ENCODE peak calls at places on chromosomes 5 and 9, in ten cellular contexts. One of them, this sample, is unnamed.

GRCh38 chr9:70493046-70493445 is 78.6 kb upstream of the KLF9 start:
- DNase-seq in SJSA1: no peak
- DNase-seq in thyroid gland: no peak
- DNase-seq in right atrium auricular region: no peak
- DNase-seq in body of pancreas: no peak
- DNase-seq in effector memory CD4-positive, alpha-beta T cell: no peak
- DNase-seq in lower lobe of right lung: no peak
- DNase-seq in neural progenitor cell: no peak
- DNase-seq in astrocyte: peak; percentile 32
- DNase-seq in uterus: no peak
- DNase-seq in this sample: no peak

GRCh38 chr5:80275347-80275746 is 19.5 kb upstream of the SERINC5 start:
- DNase-seq in SJSA1: no peak
- DNase-seq in thyroid gland: no peak
- DNase-seq in right atrium auricular region: no peak
- DNase-seq in body of pancreas: no peak
- DNase-seq in effector memory CD4-positive, alpha-beta T cell: no peak
- DNase-seq in lower lobe of right lung: no peak
- DNase-seq in neural progenitor cell: peak; percentile 57
- DNase-seq in astrocyte: peak; percentile 20
- DNase-seq in uterus: no peak
- DNase-seq in this sample: peak; percentile 13

GRCh38 chr5:6572086-6572824 is 60.6 kb downstream of the NSUN2 start:
- DNase-seq in SJSA1: no peak
- DNase-seq in thyroid gland: no peak
- DNase-seq in right atrium auricular region: peak; percentile 52
- DNase-seq in body of pancreas: no peak
- DNase-seq in effector memory CD4-positive, alpha-beta T cell: no peak
- DNase-seq in lower lobe of right lung: no peak
- DNase-seq in neural progenitor cell: no peak
- DNase-seq in astrocyte: no peak
- DNase-seq in uterus: no peak
- DNase-seq in this sample: no peak

GRCh38 chr5:68141494-68141893 is 74.1 kb upstream of the PIK3R1 start:
- DNase-seq in SJSA1: no peak
- DNase-seq in thyroid gland: no peak
- DNase-seq in right atrium auricular region: no peak
- DNase-seq in body of pancreas: no peak
- DNase-seq in effector memory CD4-positive, alpha-beta T cell: no peak
- DNase-seq in lower lobe of right lung: no peak
- DNase-seq in neural progenitor cell: no peak
- DNase-seq in astrocyte: peak; percentile 66
- DNase-seq in uterus: no peak
- DNase-seq in this sample: peak; percentile 67

GRCh38 chr5:139482050-139482889 is at the start of gene STING1:
- DNase-seq in SJSA1: peak; percentile 97
- DNase-seq in thyroid gland: peak; percentile 81
- DNase-seq in right atrium auricular region: peak; percentile 93
- DNase-seq in body of pancreas: peak; percentile 62
- DNase-seq in effector memory CD4-positive, alpha-beta T cell: peak; percentile 45
- DNase-seq in lower lobe of right lung: peak; percentile 91
- DNase-seq in neural progenitor cell: no peak
- DNase-seq in astrocyte: peak; percentile 93
- DNase-seq in uterus: peak; percentile 78
- DNase-seq in this sample: peak; percentile 94

GRCh38 chr9:2227468-2227867 is 212.3 kb downstream of the SMARCA2 start:
- DNase-seq in SJSA1: no peak
- DNase-seq in thyroid gland: no peak
- DNase-seq in right atrium auricular region: no peak
- DNase-seq in body of pancreas: no peak
- DNase-seq in effector memory CD4-positive, alpha-beta T cell: no peak
- DNase-seq in lower lobe of right lung: no peak
- DNase-seq in neural progenitor cell: no peak
- DNase-seq in astrocyte: peak; percentile 64
- DNase-seq in uterus: peak; percentile 67
- DNase-seq in this sample: peak; percentile 16

GRCh38 chr9:127763918-127764384 is 14.5 kb downstream of the SH2D3C start:
- DNase-seq in SJSA1: no peak
- DNase-seq in thyroid gland: peak; percentile 22
- DNase-seq in right atrium auricular region: no peak
- DNase-seq in body of pancreas: peak; percentile 55
- DNase-seq in effector memory CD4-positive, alpha-beta T cell: no peak
- DNase-seq in lower lobe of right lung: peak; percentile 76
- DNase-seq in neural progenitor cell: peak; percentile 77
- DNase-seq in astrocyte: no peak
- DNase-seq in uterus: no peak
- DNase-seq in this sample: no peak

GRCh38 chr9:102974530-102974929 is 20.6 kb upstream of the CYLC2 start:
- DNase-seq in SJSA1: no peak
- DNase-seq in thyroid gland: no peak
- DNase-seq in right atrium auricular region: no peak
- DNase-seq in body of pancreas: no peak
- DNase-seq in effector memory CD4-positive, alpha-beta T cell: no peak
- DNase-seq in lower lobe of right lung: no peak
- DNase-seq in neural progenitor cell: no peak
- DNase-seq in astrocyte: no peak
- DNase-seq in uterus: no peak
- DNase-seq in this sample: no peak

GRCh38 chr5:156411131-156411727 is 84.3 kb downstream of the SGCD start:
- DNase-seq in SJSA1: no peak
- DNase-seq in thyroid gland: no peak
- DNase-seq in right atrium auricular region: no peak
- DNase-seq in body of pancreas: no peak
- DNase-seq in effector memory CD4-positive, alpha-beta T cell: no peak
- DNase-seq in lower lobe of right lung: no peak
- DNase-seq in neural progenitor cell: no peak
- DNase-seq in astrocyte: peak; percentile 52
- DNase-seq in uterus: peak; percentile 26
- DNase-seq in this sample: peak; percentile 69

GRCh38 chr5:143887901-143888648 is 76.1 kb downstream of the HMHB1 start:
- DNase-seq in SJSA1: peak; percentile 84
- DNase-seq in thyroid gland: no peak
- DNase-seq in right atrium auricular region: no peak
- DNase-seq in body of pancreas: no peak
- DNase-seq in effector memory CD4-positive, alpha-beta T cell: no peak
- DNase-seq in lower lobe of right lung: no peak
- DNase-seq in neural progenitor cell: no peak
- DNase-seq in astrocyte: peak; percentile 86
- DNase-seq in uterus: no peak
- DNase-seq in this sample: peak; percentile 55

GRCh38 chr9:86041331-86041741 is 58.0 kb downstream of the GOLM1 start:
- DNase-seq in SJSA1: no peak
- DNase-seq in thyroid gland: peak; percentile 61
- DNase-seq in right atrium auricular region: no peak
- DNase-seq in body of pancreas: no peak
- DNase-seq in effector memory CD4-positive, alpha-beta T cell: no peak
- DNase-seq in lower lobe of right lung: no peak
- DNase-seq in neural progenitor cell: no peak
- DNase-seq in astrocyte: peak; percentile 63
- DNase-seq in uterus: peak; percentile 50
- DNase-seq in this sample: no peak

GRCh38 chr5:14700478-14701436 is 36.2 kb downstream of the OTULIN start:
- DNase-seq in SJSA1: no peak
- DNase-seq in thyroid gland: no peak
- DNase-seq in right atrium auricular region: no peak
- DNase-seq in body of pancreas: no peak
- DNase-seq in effector memory CD4-positive, alpha-beta T cell: no peak
- DNase-seq in lower lobe of right lung: no peak
- DNase-seq in neural progenitor cell: no peak
- DNase-seq in astrocyte: no peak
- DNase-seq in uterus: no peak
- DNase-seq in this sample: no peak

GRCh38 chr5:100796851-100797250 is 106.2 kb downstream of the ST8SIA4 start:
- DNase-seq in SJSA1: no peak
- DNase-seq in thyroid gland: no peak
- DNase-seq in right atrium auricular region: no peak
- DNase-seq in body of pancreas: no peak
- DNase-seq in effector memory CD4-positive, alpha-beta T cell: no peak
- DNase-seq in lower lobe of right lung: no peak
- DNase-seq in neural progenitor cell: no peak
- DNase-seq in astrocyte: no peak
- DNase-seq in uterus: no peak
- DNase-seq in this sample: no peak
- H3K4me1 ChIP-seq in SJSA1: peaks cover 17% of the 10 kb centered on the region
- H3K4me1 ChIP-seq in thyroid gland: no peaks in the 10 kb centered on the region
- H3K4me1 ChIP-seq in right atrium auricular region: no peaks in the 10 kb centered on the region
- H3K4me1 ChIP-seq in body of pancreas: no peaks in the 10 kb centered on the region
- H3K4me1 ChIP-seq in effector memory CD4-positive, alpha-beta T cell: no peaks in the 10 kb centered on the region
- H3K4me1 ChIP-seq in lower lobe of right lung: no peaks in the 10 kb centered on the region
- H3K4me1 ChIP-seq in neural progenitor cell: no peaks in the 10 kb centered on the region
- H3K4me1 ChIP-seq in astrocyte: peaks cover 3% of the 10 kb centered on the region
- H3K4me1 ChIP-seq in uterus: no peaks in the 10 kb centered on the region
- H3K4me1 ChIP-seq in this sample: no peaks in the 10 kb centered on the region

DNA sequence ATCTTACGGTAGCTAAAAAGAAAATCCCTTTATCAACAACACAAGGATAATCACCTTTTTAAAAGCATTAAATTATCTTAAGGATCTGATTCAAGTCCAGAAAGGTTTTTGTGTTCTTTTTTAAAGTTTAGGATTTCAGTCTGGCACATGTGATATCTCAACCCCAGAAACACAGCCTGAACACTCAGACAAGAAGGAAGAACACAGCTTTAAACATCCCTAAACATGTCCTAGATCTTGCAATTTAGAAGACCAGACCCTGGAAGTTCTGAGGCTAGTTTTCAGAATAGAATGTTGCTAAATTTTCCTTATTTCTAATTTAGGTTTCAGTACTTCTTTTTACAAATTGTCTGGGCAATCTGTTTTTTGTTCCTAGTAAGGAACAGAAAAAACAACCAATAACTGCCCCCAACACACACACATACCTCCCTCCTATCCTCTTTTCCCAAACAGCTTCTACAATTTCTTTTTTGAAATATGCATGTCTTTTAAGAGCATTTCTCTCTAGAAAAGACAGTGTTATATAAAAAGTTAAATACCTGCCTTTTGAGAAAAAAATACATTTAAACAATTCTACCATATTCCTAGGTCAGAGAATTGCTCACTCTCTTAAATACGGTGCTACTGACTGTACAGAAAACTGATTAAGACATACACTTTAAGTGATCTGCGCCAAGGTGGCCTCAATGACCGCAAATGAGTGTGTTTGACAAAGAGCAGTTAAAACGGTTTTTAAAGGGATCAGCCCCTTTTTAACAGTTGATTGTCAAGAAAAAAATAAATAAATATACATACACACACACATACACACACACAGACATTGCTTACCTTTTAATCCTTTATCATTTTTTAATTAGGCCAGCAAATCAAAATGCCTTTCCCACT is 830 bp downstream of the ZNF608 start:
- DNase-seq in SJSA1: peak; percentile 68
- DNase-seq in thyroid gland: no peak
- DNase-seq in right atrium auricular region: no peak
- DNase-seq in body of pancreas: no peak
- DNase-seq in effector memory CD4-positive, alpha-beta T cell: no peak
- DNase-seq in lower lobe of right lung: no peak
- DNase-seq in neural progenitor cell: peak; percentile 33
- DNase-seq in astrocyte: peak; percentile 64
- DNase-seq in uterus: no peak
- DNase-seq in this sample: peak; percentile 30
- H3K4me3 ChIP-seq in SJSA1: peak overlapping the region; percentile 41
- H3K4me3 ChIP-seq in thyroid gland: no peak overlapping the region
- H3K4me3 ChIP-seq in right atrium auricular region: peak overlapping the region; percentile 77
- H3K4me3 ChIP-seq in body of pancreas: peak overlapping the region; percentile 19
- H3K4me3 ChIP-seq in effector memory CD4-positive, alpha-beta T cell: no peak overlapping the region
- H3K4me3 ChIP-seq in lower lobe of right lung: peak overlapping the region; percentile 73
- H3K4me3 ChIP-seq in neural progenitor cell: peak overlapping the region; percentile 69
- H3K4me3 ChIP-seq in astrocyte: peak overlapping the region; percentile 76
- H3K4me3 ChIP-seq in uterus: peak overlapping the region; percentile 49
- H3K4me3 ChIP-seq in this sample: peak overlapping the region; percentile 88

DNA sequence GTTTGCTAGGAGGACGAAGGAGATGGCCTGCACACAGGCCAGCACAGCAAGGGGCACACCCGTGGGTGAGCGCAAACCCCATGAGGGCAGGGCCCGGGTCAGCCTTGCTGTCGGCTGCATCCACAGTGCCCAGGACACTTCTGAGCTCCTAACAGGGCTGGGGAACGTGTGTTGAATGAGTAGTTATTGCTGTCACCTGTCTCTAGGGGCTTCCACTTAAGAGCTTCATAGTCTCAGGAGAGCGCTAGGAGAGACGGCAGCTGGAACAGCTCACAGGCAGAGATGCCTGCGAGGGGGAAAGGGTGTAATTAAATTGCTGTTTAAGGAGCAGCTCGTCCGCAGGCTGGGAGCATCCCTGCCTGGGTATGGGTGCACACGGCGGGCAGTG is 91.4 kb upstream of the NEURL1B start:
- DNase-seq in SJSA1: no peak
- DNase-seq in thyroid gland: no peak
- DNase-seq in right atrium auricular region: no peak
- DNase-seq in body of pancreas: no peak
- DNase-seq in effector memory CD4-positive, alpha-beta T cell: no peak
- DNase-seq in lower lobe of right lung: no peak
- DNase-seq in neural progenitor cell: no peak
- DNase-seq in astrocyte: no peak
- DNase-seq in uterus: no peak
- DNase-seq in this sample: no peak
- H3K4me1 ChIP-seq in SJSA1: no peaks in the 10 kb centered on the region
- H3K4me1 ChIP-seq in thyroid gland: no peaks in the 10 kb centered on the region
- H3K4me1 ChIP-seq in right atrium auricular region: no peaks in the 10 kb centered on the region
- H3K4me1 ChIP-seq in body of pancreas: no peaks in the 10 kb centered on the region
- H3K4me1 ChIP-seq in effector memory CD4-positive, alpha-beta T cell: no peaks in the 10 kb centered on the region
- H3K4me1 ChIP-seq in lower lobe of right lung: peaks cover 4% of the 10 kb centered on the region
- H3K4me1 ChIP-seq in neural progenitor cell: peaks cover 21% of the 10 kb centered on the region
- H3K4me1 ChIP-seq in astrocyte: no peaks in the 10 kb centered on the region
- H3K4me1 ChIP-seq in uterus: no peaks in the 10 kb centered on the region
- H3K4me1 ChIP-seq in this sample: no peaks in the 10 kb centered on the region

GRCh38 chr5:90560771-90561170 is 2.2 kb downstream of the ADGRV1 start:
- DNase-seq in SJSA1: no peak
- DNase-seq in thyroid gland: no peak
- DNase-seq in right atrium auricular region: no peak
- DNase-seq in body of pancreas: no peak
- DNase-seq in effector memory CD4-positive, alpha-beta T cell: no peak
- DNase-seq in lower lobe of right lung: no peak
- DNase-seq in neural progenitor cell: no peak
- DNase-seq in astrocyte: no peak
- DNase-seq in uterus: no peak
- DNase-seq in this sample: no peak

GRCh38 chr5:90558344-90559192 is at the start of gene ADGRV1:
- DNase-seq in SJSA1: peak; percentile 20
- DNase-seq in thyroid gland: peak; percentile 95
- DNase-seq in right atrium auricular region: no peak
- DNase-seq in body of pancreas: peak; percentile 93
- DNase-seq in effector memory CD4-positive, alpha-beta T cell: no peak
- DNase-seq in lower lobe of right lung: peak; percentile 92
- DNase-seq in neural progenitor cell: peak; percentile 99
- DNase-seq in astrocyte: peak; percentile 62
- DNase-seq in uterus: peak; percentile 37
- DNase-seq in this sample: no peak

GRCh38 chr5:90555666-90556065 is 2.9 kb upstream of the ADGRV1 start:
- DNase-seq in SJSA1: no peak
- DNase-seq in thyroid gland: no peak
- DNase-seq in right atrium auricular region: no peak
- DNase-seq in body of pancreas: no peak
- DNase-seq in effector memory CD4-positive, alpha-beta T cell: no peak
- DNase-seq in lower lobe of right lung: no peak
- DNase-seq in neural progenitor cell: no peak
- DNase-seq in astrocyte: no peak
- DNase-seq in uterus: no peak
- DNase-seq in this sample: no peak

GRCh38 chr5:90557391-90557790 is 1.2 kb upstream of the ADGRV1 start:
- DNase-seq in SJSA1: no peak
- DNase-seq in thyroid gland: no peak
- DNase-seq in right atrium auricular region: no peak
- DNase-seq in body of pancreas: no peak
- DNase-seq in effector memory CD4-positive, alpha-beta T cell: no peak
- DNase-seq in lower lobe of right lung: no peak
- DNase-seq in neural progenitor cell: peak; percentile 13
- DNase-seq in astrocyte: no peak
- DNase-seq in uterus: no peak
- DNase-seq in this sample: no peak

GRCh38 chr5:90557871-90558270 is 726 bp upstream of the ADGRV1 start:
- DNase-seq in SJSA1: no peak
- DNase-seq in thyroid gland: no peak
- DNase-seq in right atrium auricular region: no peak
- DNase-seq in body of pancreas: no peak
- DNase-seq in effector memory CD4-positive, alpha-beta T cell: no peak
- DNase-seq in lower lobe of right lung: no peak
- DNase-seq in neural progenitor cell: no peak
- DNase-seq in astrocyte: no peak
- DNase-seq in uterus: no peak
- DNase-seq in this sample: no peak
- H3K4me3 ChIP-seq in SJSA1: no peak overlapping the region
- H3K4me3 ChIP-seq in thyroid gland: no peak overlapping the region
- H3K4me3 ChIP-seq in right atrium auricular region: peak overlapping the region; percentile 46
- H3K4me3 ChIP-seq in body of pancreas: peak overlapping the region; percentile 15
- H3K4me3 ChIP-seq in effector memory CD4-positive, alpha-beta T cell: no peak overlapping the region
- H3K4me3 ChIP-seq in lower lobe of right lung: peak overlapping the region; percentile 51
- H3K4me3 ChIP-seq in neural progenitor cell: peak overlapping the region; percentile 89
- H3K4me3 ChIP-seq in astrocyte: peak overlapping the region; percentile 64
- H3K4me3 ChIP-seq in uterus: no peak overlapping the region
- H3K4me3 ChIP-seq in this sample: peak overlapping the region; percentile 57

This sample was measured in adipocyte.